ENCODE peak calls at places on chromosomes 4 and X, in five cellular contexts. B, O, G, U and Z are unnamed samples.

GRCh38 chr4:57655342-57655741 is 545.2 kb upstream of the IGFBP7 start:
- DNase-seq in U (no peak), B (no peak), O (no peak), G (no peak), Z (no peak)

GRCh38 chrX:108261541-108262218 is 170.1 kb downstream of the ATG4A start:
- DNase-seq in G (peak), O (no peak), U (no peak), B (no peak), Z (no peak)

GRCh38 chrX:65572971-65573370 is 38.4 kb upstream of the LAS1L start:
- DNase-seq in G (no peak), O (no peak), B (no peak), U (no peak), Z (no peak)

GRCh38 chr4:26441110-26441509 is 49.2 kb downstream of the CCKAR start:
- DNase-seq in U (no peak), G (peak), O (no peak), B (no peak), Z (no peak)

GRCh38 chrX:94813541-94813940 is 1139.5 kb downstream of the FAM133A start:
- DNase-seq in G (no peak), O (no peak), U (no peak), B (no peak), Z (no peak)

GRCh38 chr4:39808231-39808749 is 110.4 kb downstream of the UBE2K start:
- DNase-seq in G (no peak), B (no peak), U (peak), O (no peak), Z (no peak)

GRCh38 chrX:148878371-148878770 is 378.0 kb downstream of the AFF2 start:
- DNase-seq in O (no peak), B (no peak), G (peak), U (no peak), Z (no peak)

GRCh38 chr4:41541697-41542096 is 3.7 kb downstream of the LIMCH1 start:
- DNase-seq in U (no peak), G (no peak), B (no peak), O (no peak), Z (no peak)

GRCh38 chr4:54318904-54319303 is 89.8 kb downstream of the PDGFRA start:
- DNase-seq in B (peak), O (no peak), U (peak), G (peak), Z (peak)

GRCh38 chr4:63315651-63316050 is 1093.6 kb downstream of the TECRL start:
- DNase-seq in O (no peak), U (no peak), G (no peak), B (no peak), Z (no peak)

GRCh38 chr4:89277412-89277811 is 30.2 kb downstream of the GPRIN3 start:
- DNase-seq in B (no peak), G (peak), O (no peak), U (no peak), Z (no peak)

DNA sequence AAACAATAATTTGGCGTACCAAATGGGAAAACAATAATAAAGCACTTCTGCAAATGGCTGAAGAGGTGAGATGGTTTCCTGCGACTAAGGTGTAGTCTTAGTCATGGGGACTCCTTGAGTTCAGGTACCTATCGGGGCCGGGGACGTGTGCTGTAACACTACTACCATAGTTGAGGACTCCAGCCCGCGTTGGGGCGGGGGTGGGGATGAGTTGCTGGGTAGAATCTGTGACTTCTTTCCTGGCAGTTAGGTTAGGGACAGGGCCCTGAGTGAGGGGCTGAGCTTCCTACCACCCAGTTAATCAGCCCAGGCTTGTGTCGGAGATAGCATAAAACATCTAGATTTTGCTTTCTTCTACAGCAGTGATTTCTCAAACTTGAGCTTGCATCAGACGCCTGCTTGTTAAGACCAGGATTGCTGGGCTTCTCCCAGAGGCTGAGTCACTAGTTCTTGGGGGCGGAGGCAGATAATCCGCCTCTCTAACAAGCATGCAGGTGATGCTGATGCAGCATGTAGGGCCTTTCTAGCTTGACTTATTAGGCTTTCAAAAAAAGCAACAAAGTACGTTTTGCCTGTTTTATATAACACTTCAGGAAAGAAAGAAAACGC is 30.2 kb downstream of the RBBP7 start:
- DNase-seq in U (no peak), O (no peak), G (peak), B (no peak), Z (no peak)
- H3K4me3 ChIP-seq in U (no peak), O (no peak), G (no peak), B (no peak), Z (no peak)

DNA sequence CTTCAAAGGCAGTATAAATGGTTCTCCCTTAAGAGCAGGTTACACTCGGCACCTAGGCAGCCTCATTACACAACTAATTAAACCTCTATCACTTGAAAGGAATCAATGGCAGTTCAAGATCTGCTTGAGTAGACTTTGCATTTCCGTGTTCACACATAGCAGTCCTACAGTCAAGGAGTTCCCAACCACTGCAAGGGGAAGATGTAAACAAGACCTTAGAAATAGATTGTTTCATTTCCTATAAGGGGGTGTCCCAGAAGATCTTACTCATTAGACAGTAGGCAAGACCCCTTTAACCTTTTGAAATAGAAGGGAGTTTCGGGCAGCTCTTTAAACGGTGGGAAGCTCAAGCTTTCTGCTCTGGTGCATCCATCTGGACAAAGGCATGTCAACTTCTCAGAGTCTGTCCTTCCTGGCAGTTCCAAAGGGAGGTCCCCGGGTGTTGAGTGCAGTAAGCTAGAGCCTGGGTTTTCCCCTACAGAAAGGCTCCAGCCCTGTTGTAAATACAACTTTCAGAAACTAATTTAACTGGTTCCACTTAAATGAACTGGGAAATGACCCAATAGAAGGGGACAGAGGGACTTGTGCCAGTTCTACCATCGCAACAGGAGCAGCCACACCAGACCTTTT is 150.8 kb downstream of the RBMX2 start:
- DNase-seq in G (no peak), B (no peak), U (no peak), O (no peak), Z (peak)
- TF ChIP-seq CTCF in G (no peak), B (no peak), U (no peak), O (no peak), Z (no peak)

GRCh38 chr4:159267940-159268327 is 165.1 kb downstream of the RAPGEF2 start:
- DNase-seq in B (no peak), U (no peak), G (peak), O (no peak), Z (no peak)

GRCh38 chr4:159267023-159267939 is 164.4 kb downstream of the RAPGEF2 start:
- DNase-seq in O (no peak), B (no peak), U (no peak), G (no peak), Z (no peak)

GRCh38 chr4:159269956-159270355 is 167.1 kb downstream of the RAPGEF2 start:
- DNase-seq in O (no peak), U (no peak), B (no peak), G (no peak), Z (no peak)

GRCh38 chr4:159269143-159269542 is 166.3 kb downstream of the RAPGEF2 start:
- DNase-seq in G (no peak), O (no peak), B (no peak), U (no peak), Z (no peak)

DNA sequence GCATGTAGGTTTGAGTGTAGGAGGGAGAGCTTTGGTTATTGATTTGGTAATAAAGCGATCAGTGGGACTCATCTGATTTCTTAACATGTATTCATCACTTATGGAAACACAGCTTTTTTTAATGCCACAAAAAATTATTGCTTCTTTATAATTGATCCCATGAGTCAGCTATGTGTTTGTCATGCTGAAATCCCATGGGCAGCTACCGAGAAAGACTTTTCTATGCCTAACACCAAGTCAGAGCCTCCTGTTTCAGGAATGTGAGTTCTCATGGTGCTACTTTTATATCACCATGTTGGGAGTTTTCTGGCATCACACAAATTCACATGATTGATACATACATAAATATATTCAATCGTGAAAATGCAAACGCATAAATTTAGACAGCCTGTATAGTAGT is 165.7 kb downstream of the RAPGEF2 start:
- DNase-seq in U (no peak), B (no peak), O (no peak), G (peak), Z (no peak)
- H3K4me3 ChIP-seq in U (no peak), B (no peak), O (no peak), G (no peak), Z (no peak)

GRCh38 chrX:19194285-19195242 is 72.3 kb upstream of the ADGRG2 start:
- DNase-seq in G (no peak), O (no peak), U (no peak), B (no peak), Z (peak)
- TF ChIP-seq CTCF in G (no peak), O (no peak), U (no peak), B (peak), Z (peak)

GRCh38 chr4:9608300-9608699 is 164.1 kb downstream of the DEFB131A start:
- DNase-seq in O (no peak), G (no peak), U (peak), B (peak), Z (peak)

GRCh38 chr4:9600246-9600645 is 156.0 kb downstream of the DEFB131A start:
- DNase-seq in U (no peak), O (no peak), B (no peak), G (no peak), Z (no peak)

GRCh38 chr4:9602389-9602914 is 158.2 kb downstream of the DEFB131A start:
- DNase-seq in U (no peak), B (no peak), O (no peak), G (no peak), Z (no peak)
- H3K4me3 ChIP-seq in U (no peak), B (no peak), O (no peak), G (no peak), Z (no peak)

GRCh38 chr4:8394806-8395205 is 45.7 kb downstream of the ACOX3 start:
- DNase-seq in B (no peak), O (no peak), G (no peak), U (no peak), Z (no peak)

GRCh38 chr4:8392591-8393190 is 47.8 kb downstream of the ACOX3 start:
- DNase-seq in O (no peak), G (peak), U (peak), B (no peak), Z (no peak)

GRCh38 chr4:8394125-8394524 is 46.4 kb downstream of the ACOX3 start:
- DNase-seq in U (no peak), B (no peak), O (peak), G (peak), Z (no peak)

GRCh38 chr4:8391972-8392371 is 48.6 kb downstream of the ACOX3 start:
- DNase-seq in U (peak), G (peak), O (peak), B (peak), Z (peak)

GRCh38 chr4:8393593-8394038 is 46.9 kb downstream of the ACOX3 start:
- DNase-seq in U (no peak), O (peak), G (peak), B (no peak), Z (peak)
- TF ChIP-seq CTCF in U (no peak), O (no peak), G (peak), B (no peak), Z (no peak)

GRCh38 chr4:30728291-30728690 is 8.1 kb downstream of the PCDH7 start:
- DNase-seq in G (no peak), U (no peak), O (no peak), B (no peak), Z (no peak)
- H3K4me3 ChIP-seq in G (no peak), U (no peak), O (no peak), B (no peak), Z (no peak)

GRCh38 chr4:160351018-160351417 is 1248.1 kb downstream of the RAPGEF2 start:
- DNase-seq in G (no peak), B (no peak), U (no peak), O (no peak), Z (no peak)
- TF ChIP-seq CTCF in G (no peak), B (no peak), U (no peak), O (no peak), Z (no peak)

GRCh38 chrX:49308604-49309269 is 5.3 kb downstream of the GAGE10 start:
- DNase-seq in B (no peak), O (peak), U (no peak), G (peak), Z (no peak)

GRCh38 chrX:49316085-49316484 is 5.8 kb upstream of the GAGE12J start:
- DNase-seq in U (no peak), O (no peak), B (no peak), G (no peak), Z (no peak)

GRCh38 chrX:49309401-49309981 is 6.0 kb downstream of the GAGE10 start:
- DNase-seq in O (no peak), G (peak), U (no peak), B (no peak), Z (no peak)

GRCh38 chrX:49310371-49310770 is 6.9 kb downstream of the GAGE10 start:
- DNase-seq in B (no peak), G (no peak), U (no peak), O (no peak), Z (no peak)
- H3K4me3 ChIP-seq in B (no peak), G (no peak), U (no peak), O (no peak), Z (no peak)